ENCODE peak calls at places on chromosome 10, in ten cellular contexts. Z is Peyer's patch, F is adrenal gland, C is heart left ventricle, L is A549, M is ovary, X is spleen, I is stomach, Y is IMR-90, W is prostate gland. K is an unnamed sample.

GRCh38 chr10:69801094-69801433 is 642 bp upstream of the COL13A1 start:
- DNase-seq in I (peak), W (no peak), L (peak), X (no peak), Z (peak), M (no peak), F (no peak), C (peak), Y (peak), K (no peak)

GRCh38 chr10:47450442-47450841 is 33.5 kb downstream of the ANXA8 start:
- DNase-seq in I (no peak), C (no peak), X (peak), L (no peak), M (no peak), F (no peak), Z (no peak), Y (no peak), W (no peak), K (no peak)

GRCh38 chr10:58362026-58362799 is 23.0 kb upstream of the TFAM start:
- DNase-seq in L (no peak), X (no peak), F (no peak), Y (peak), M (no peak), W (no peak), Z (no peak), C (no peak), I (no peak), K (no peak)

GRCh38 chr10:7792541-7792940 is 4.6 kb downstream of the ATP5F1C start:
- DNase-seq in L (no peak), F (no peak), Y (no peak), C (no peak), W (no peak), Z (no peak), I (no peak), X (no peak), M (no peak), K (no peak)

GRCh38 chr10:14671383-14671782 is 103.3 kb downstream of the FAM107B start:
- DNase-seq in I (no peak), C (no peak), Z (no peak), F (no peak), Y (no peak), W (no peak), M (no peak), X (no peak), L (peak), K (no peak)

GRCh38 chr10:109979215-109979614 is 28.6 kb upstream of the ADD3 start:
- DNase-seq in W (no peak), C (no peak), F (no peak), M (no peak), Z (no peak), L (no peak), I (no peak), Y (no peak), X (no peak), K (no peak)

GRCh38 chr10:13665516-13666262 is 78.9 kb downstream of the PRPF18 start:
- DNase-seq in F (no peak), L (no peak), X (no peak), Y (no peak), Z (no peak), I (no peak), M (no peak), C (no peak), W (no peak), K (no peak)

GRCh38 chr10:68897336-68897741 is 3.8 kb upstream of the DDX50 start:
- DNase-seq in C (no peak), Y (peak), M (peak), L (peak), W (peak), X (no peak), I (peak), Z (peak), F (peak), K (no peak)

GRCh38 chr10:72525277-72525676 is 100.6 kb downstream of the MICU1 start:
- DNase-seq in M (no peak), C (no peak), X (no peak), Y (peak), Z (no peak), L (peak), W (no peak), I (no peak), F (no peak), K (no peak)

GRCh38 chr10:93991101-93991500 is 2.6 kb upstream of the PLCE1 start:
- DNase-seq in X (no peak), F (no peak), Y (no peak), I (no peak), M (no peak), W (no peak), L (no peak), C (no peak), Z (no peak), K (no peak)

GRCh38 chr10:114584419-114584818 is 73.7 kb downstream of the ABLIM1 start:
- DNase-seq in I (no peak), W (no peak), L (no peak), Z (no peak), X (no peak), F (no peak), M (no peak), Y (peak), C (no peak), K (no peak)

GRCh38 chr10:53379951-53380350 is 607.4 kb upstream of the MBL2 start:
- DNase-seq in L (no peak), X (no peak), C (no peak), Y (no peak), I (no peak), M (no peak), Z (no peak), W (no peak), F (no peak), K (no peak)

GRCh38 chr10:17915181-17915580 is 36.5 kb upstream of the SLC39A12 start:
- DNase-seq in W (no peak), F (no peak), I (no peak), Z (no peak), M (no peak), L (no peak), Y (no peak), X (no peak), C (no peak), K (no peak)

GRCh38 chr10:86247588-86247987 is 119.0 kb downstream of the GRID1 start:
- DNase-seq in W (no peak), L (no peak), Z (no peak), M (no peak), F (no peak), C (no peak), I (no peak), Y (no peak), X (peak), K (no peak)

GRCh38 chr10:126115021-126115610 is 218.8 kb downstream of the FANK1 start:
- DNase-seq in W (no peak), F (no peak), M (no peak), Y (no peak), Z (no peak), C (no peak), L (no peak), I (no peak), X (no peak), K (no peak)

GRCh38 chr10:112517381-112517976 is 70.5 kb downstream of the VTI1A start:
- DNase-seq in F (no peak), W (no peak), I (no peak), M (no peak), Y (no peak), L (no peak), X (no peak), C (no peak), Z (peak), K (no peak)

GRCh38 chr10:15515207-15515606 is 144.1 kb upstream of the FAM171A1 start:
- DNase-seq in L (no peak), I (no peak), C (no peak), Y (no peak), M (no peak), W (peak), Z (no peak), F (no peak), X (no peak), K (no peak)

GRCh38 chr10:7311256-7312178 is 99.3 kb downstream of the SFMBT2 start:
- DNase-seq in C (no peak), Z (no peak), X (no peak), F (no peak), Y (peak), W (no peak), I (no peak), M (no peak), L (peak), K (no peak)

GRCh38 chr10:126663328-126663727 is 7.2 kb downstream of the C10orf90 start:
- DNase-seq in L (no peak), Z (peak), Y (no peak), W (no peak), C (peak), X (no peak), M (no peak), F (no peak), I (no peak), K (no peak)

GRCh38 chr10:4162571-4163286 is 377.7 kb upstream of the KLF6 start:
- DNase-seq in X (no peak), I (no peak), C (no peak), W (no peak), F (no peak), M (no peak), L (no peak), Y (no peak), Z (no peak), K (no peak)

GRCh38 chr10:35375091-35375765 is 38.9 kb downstream of the CCNY start:
- DNase-seq in C (no peak), F (no peak), L (no peak), M (no peak), Z (no peak), I (no peak), X (no peak), W (no peak), Y (peak), K (no peak)
- TF ChIP-seq CTCF in C (no peak), F (no peak), L (no peak), M (no peak), Z (no peak), I (no peak), X (no peak), W (no peak), Y (peak), K (no peak)

GRCh38 chr10:80461208-80462183 is 7.4 kb downstream of the TSPAN14 start:
- DNase-seq in C (no peak), M (no peak), F (no peak), W (no peak), Z (peak), X (no peak), Y (no peak), I (no peak), L (no peak), K (no peak)
- H3K4me3 ChIP-seq in C (no peak), M (no peak), F (no peak), W (no peak), Z (no peak), X (peak), Y (no peak), I (no peak), L (no peak), K (peak)

GRCh38 chr10:76883596-76883995 is 754.0 kb downstream of the KCNMA1 start:
- DNase-seq in I (no peak), L (no peak), X (no peak), F (no peak), Z (no peak), M (no peak), W (no peak), C (no peak), Y (no peak), K (no peak)

GRCh38 chr10:76882245-76882644 is 755.4 kb downstream of the KCNMA1 start:
- DNase-seq in I (no peak), Y (no peak), L (no peak), M (no peak), F (no peak), W (no peak), X (no peak), Z (no peak), C (no peak), K (no peak)

GRCh38 chr10:76880931-76881330 is 756.7 kb downstream of the KCNMA1 start:
- DNase-seq in C (no peak), X (no peak), F (no peak), Z (no peak), L (no peak), M (no peak), I (no peak), Y (no peak), W (no peak), K (no peak)

GRCh38 chr10:76879116-76879706 is 758.4 kb downstream of the KCNMA1 start:
- DNase-seq in F (no peak), I (no peak), X (no peak), Z (no peak), M (no peak), Y (no peak), C (no peak), L (no peak), W (no peak), K (no peak)

GRCh38 chr10:76881477-76882220 is 756.0 kb downstream of the KCNMA1 start:
- DNase-seq in C (no peak), I (no peak), F (no peak), L (no peak), W (no peak), X (no peak), Y (peak), Z (no peak), M (no peak), K (no peak)
- TF ChIP-seq POLR2A in C (no peak), I (no peak), F (no peak), L (no peak), W (no peak), X (no peak), Y (no peak), Z (no peak), M (no peak), K (no peak)

GRCh38 chr10:82969405-82969804 is 1094.4 kb downstream of the NRG3 start:
- DNase-seq in I (no peak), Y (peak), M (no peak), F (no peak), Z (no peak), X (no peak), W (no peak), C (no peak), L (no peak), K (no peak)
- TF ChIP-seq CTCF in I (peak), Y (peak), M (peak), F (peak), Z (no peak), X (no peak), W (no peak), C (no peak), L (no peak), K (no peak)

GRCh38 chr10:124087672-124088634 is 5.4 kb downstream of the CHST15 start:
- DNase-seq in F (no peak), Z (peak), X (no peak), W (peak), M (peak), L (no peak), Y (no peak), C (no peak), I (peak), K (no peak)
- H3K4me3 ChIP-seq in F (no peak), Z (no peak), X (no peak), W (no peak), M (no peak), L (no peak), Y (no peak), C (no peak), I (no peak), K (no peak)

DNA sequence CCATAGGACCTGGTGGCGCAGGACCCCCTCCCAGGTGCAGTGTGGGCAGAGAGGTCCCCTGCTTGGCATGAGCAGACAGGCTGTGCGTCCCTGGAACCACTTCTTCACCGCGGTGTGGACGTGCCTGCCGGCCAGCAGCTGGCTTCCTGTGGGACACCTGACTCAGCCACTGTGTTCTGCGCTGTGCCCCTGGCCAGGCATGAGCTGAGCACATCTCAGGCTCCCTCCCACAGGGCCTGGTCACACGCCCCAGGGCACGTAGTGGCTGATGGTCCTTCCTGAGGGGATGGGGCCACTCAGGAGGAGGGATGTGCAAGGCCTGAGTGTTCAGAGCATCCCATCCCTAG is 3.5 kb upstream of the DEPP1 start:
- DNase-seq in C (peak), Y (no peak), M (peak), I (no peak), W (no peak), F (no peak), X (peak), L (no peak), Z (peak), K (no peak)
- TF ChIP-seq POLR2A in C (no peak), Y (no peak), M (no peak), I (no peak), W (no peak), F (no peak), X (no peak), L (no peak), Z (no peak), K (no peak)

DNA sequence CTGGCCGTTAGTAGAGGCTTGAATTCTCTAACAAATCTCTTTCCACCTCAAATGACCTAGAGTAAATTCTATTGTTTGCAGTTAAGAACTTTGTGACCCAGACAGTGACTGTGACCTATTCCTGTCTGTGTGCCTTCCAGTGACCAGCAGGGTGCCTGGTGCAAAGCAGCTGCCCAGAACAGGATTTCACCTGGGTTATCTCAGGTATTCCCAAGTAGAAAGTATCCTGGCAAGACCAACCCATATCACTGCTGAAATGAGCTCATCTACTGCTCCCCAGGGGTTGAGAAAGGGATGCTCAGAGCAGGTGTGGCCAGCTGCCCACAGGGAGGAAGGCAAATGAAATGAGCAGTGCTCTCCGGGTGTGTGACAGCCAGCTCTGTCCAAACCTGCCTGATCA is 2.1 kb upstream of the MSMB start:
- DNase-seq in L (no peak), M (no peak), C (no peak), I (no peak), Z (no peak), W (no peak), X (no peak), F (no peak), Y (no peak), K (no peak)
- TF ChIP-seq CTCF in L (no peak), M (no peak), C (no peak), I (no peak), Z (no peak), W (no peak), X (no peak), F (no peak), Y (no peak), K (no peak)